ENCODE peak calls at places on chromosome 2, in six cellular contexts. Y is IMR-90; R is RWPE1; L is iris pigment epithelial cell; P is stimulated activated CD8-positive, alpha-beta memory T cell treated with anti-CD3 and anti-CD28 coated beads, Interleukin-15, amount 100 ng/mL, for 24 hours; V is SK-MEL-5. E is an unnamed sample.

GRCh38 chr2:175854665-175855064 is 147.4 kb downstream of the LNPK start:
- DNase-seq in Y (no peak), P (no peak), V (no peak), L (no peak), R (no peak), E (no peak)

GRCh38 chr2:179569834-179570233 is 291.6 kb downstream of the ZNF385B start:
- DNase-seq in P (no peak), Y (peak), L (peak), V (no peak), R (peak), E (no peak)

GRCh38 chr2:178419123-178419522 is 31.9 kb downstream of the PRKRA start:
- DNase-seq in V (peak), Y (peak), P (no peak), R (peak), L (peak), E (no peak)

GRCh38 chr2:238376884-238377391 is 49.8 kb upstream of the ASB1 start:
- DNase-seq in Y (peak), P (no peak), R (no peak), L (peak), V (no peak), E (peak)

GRCh38 chr2:20179755-20180594 is 45.0 kb downstream of the SDC1 start:
- DNase-seq in Y (no peak), L (no peak), R (peak), P (no peak), V (peak), E (no peak)

GRCh38 chr2:201780674-201781582 is at the start of gene ALS2:
- DNase-seq in P (peak), L (peak), Y (peak), V (peak), R (peak), E (peak)

GRCh38 chr2:144406111-144406788 is 113.7 kb downstream of the ZEB2 start:
- DNase-seq in L (no peak), P (no peak), Y (no peak), V (no peak), R (no peak), E (no peak)

GRCh38 chr2:126482582-126483464 is 173.1 kb upstream of the GYPC start:
- DNase-seq in Y (no peak), P (no peak), R (no peak), V (peak), L (no peak), E (peak)

GRCh38 chr2:216770050-216770449 is 74.7 kb upstream of the IGFBP5 start:
- DNase-seq in Y (no peak), P (no peak), V (no peak), L (no peak), R (no peak), E (no peak)

GRCh38 chr2:172811027-172811426 is 75.4 kb downstream of the RAPGEF4 start:
- DNase-seq in L (peak), P (no peak), V (no peak), R (no peak), Y (peak), E (no peak)

GRCh38 chr2:67879586-67880290 is 183.1 kb downstream of the C1D start:
- DNase-seq in L (peak), P (no peak), Y (peak), R (peak), V (no peak), E (no peak)

GRCh38 chr2:121736140-121736461 is 574 bp downstream of the NIFK start:
- DNase-seq in V (no peak), R (no peak), L (no peak), P (no peak), Y (no peak), E (no peak)

GRCh38 chr2:237978058-237978712 is 11.4 kb downstream of the UBE2F start:
- DNase-seq in Y (peak), V (no peak), R (no peak), L (no peak), P (no peak), E (no peak)

GRCh38 chr2:226211439-226211838 is 588.2 kb downstream of the IRS1 start:
- DNase-seq in V (no peak), R (no peak), Y (peak), P (no peak), L (peak), E (peak)

GRCh38 chr2:188984680-188985079 is 10.5 kb downstream of the COL3A1 start:
- DNase-seq in Y (peak), P (no peak), R (no peak), L (peak), V (no peak), E (no peak)

GRCh38 chr2:207662203-207662602 is 37.0 kb upstream of the METTL21A start:
- DNase-seq in R (no peak), P (no peak), V (no peak), L (no peak), Y (no peak), E (no peak)

GRCh38 chr2:103008586-103008985 is 246.8 kb downstream of the TMEM182 start:
- DNase-seq in Y (no peak), R (no peak), L (no peak), V (peak), P (no peak), E (no peak)

GRCh38 chr2:205407984-205408383 is 274.3 kb upstream of the NRP2 start:
- DNase-seq in P (no peak), V (no peak), Y (peak), R (no peak), L (peak), E (no peak)

E was measured in dermis microvascular lymphatic vessel endothelial cell.